ENCODE peak calls at places on chromosomes 1 and 21, in five cellular contexts. W is HCT116, P is K562, E is H1, T is GM12878. L is an unnamed sample.

GRCh38 chr1:21305155-21305899 is 15.1 kb upstream of the ECE1 start:
- DNase-seq in W (no peak), P (no peak), E (no peak), T (no peak), L (no peak)

GRCh38 chr1:41364444-41365319 is 3.4 kb downstream of the FOXO6 start:
- DNase-seq in W (no peak), P (no peak), E (no peak), T (no peak), L (no peak)

GRCh38 chr1:19043579-19044443 is 87.3 kb upstream of the IFFO2 start:
- DNase-seq in W (no peak), P (no peak), E (no peak), T (no peak), L (no peak)

GRCh38 chr1:62109124-62109523 is 85.5 kb upstream of the L1TD1 start:
- DNase-seq in W (no peak), P (no peak), E (no peak), T (no peak), L (no peak)

GRCh38 chr21:38869946-38870345 is 64.2 kb downstream of the ETS2 start:
- DNase-seq in W (no peak), P (no peak), E (no peak), T (no peak), L (peak)

GRCh38 chr1:43952731-43953350 is 6.1 kb downstream of the IPO13 start:
- DNase-seq in W (no peak), P (no peak), E (no peak), T (no peak), L (no peak)

GRCh38 chr1:230902349-230902923 is 34.1 kb upstream of the C1orf198 start:
- DNase-seq in W (no peak), P (no peak), E (no peak), T (no peak), L (no peak)

GRCh38 chr1:44334968-44335367 is 20.1 kb downstream of the ERI3 start:
- DNase-seq in W (no peak), P (no peak), E (no peak), T (no peak), L (no peak)

GRCh38 chr1:239357867-239358266 is 28.5 kb upstream of the CHRM3 start:
- DNase-seq in W (no peak), P (no peak), E (no peak), T (no peak), L (no peak)

GRCh38 chr1:245217853-245218608 is 63.2 kb downstream of the KIF26B start:
- DNase-seq in W (no peak), P (no peak), E (no peak), T (no peak), L (no peak)
- TF ChIP-seq SRF in W (no peak), P (no peak), E (no peak), T (no peak), L (no peak)

GRCh38 chr1:7422966-7423365 is 348.1 kb upstream of the VAMP3 start:
- DNase-seq in W (no peak), P (no peak), E (no peak), T (no peak), L (no peak)
- TF ChIP-seq CTCF in W (no peak), P (no peak), E (no peak), T (no peak), L (no peak)

GRCh38 chr1:192914696-192915095 is 105.9 kb downstream of the RGS2 start:
- DNase-seq in W (no peak), P (no peak), E (no peak), T (no peak), L (no peak)
- TF ChIP-seq SP1 in W (no peak), P (no peak), E (no peak), T (no peak), L (no peak)

GRCh38 chr1:3945916-3946840 is 46.1 kb upstream of the C1orf174 start:
- DNase-seq in W (no peak), P (no peak), E (no peak), T (no peak), L (no peak)
- TF ChIP-seq SRF in W (no peak), P (no peak), E (no peak), T (no peak), L (no peak)

GRCh38 chr1:232873412-232873811 is 68.2 kb downstream of the MAP10 start:
- DNase-seq in W (no peak), P (no peak), E (no peak), T (no peak), L (no peak)
- TF ChIP-seq CTCF in W (no peak), P (no peak), E (no peak), T (no peak), L (no peak)

GRCh38 chr1:240575976-240576666 is 35.8 kb downstream of the GREM2 start:
- DNase-seq in W (no peak), P (no peak), E (no peak), T (peak), L (no peak)
- TF ChIP-seq SP1 in W (no peak), P (no peak), E (no peak), T (no peak), L (no peak)

L was measured in HepG2.